ENCODE peak calls at places on chromosomes 4 and X, in seven cellular contexts. S, F, G, L, K, D and J are unnamed samples.

GRCh38 chrX:39469126-39469525 is 628.6 kb downstream of the BCOR start:
- DNase-seq in G (no peak), F (no peak), S (no peak), L (no peak), K (no peak), D (no peak), J (peak)

GRCh38 chr4:119729815-119730643 is 101.4 kb upstream of the PDE5A start:
- DNase-seq in D (no peak), G (no peak), F (peak), L (peak), K (no peak), S (peak), J (no peak)

GRCh38 chr4:99790796-99791617 is 25.6 kb upstream of the DAPP1 start:
- DNase-seq in S (no peak), K (no peak), D (no peak), F (no peak), L (no peak), G (no peak), J (no peak)

GRCh38 chr4:25117274-25117673 is 43.0 kb downstream of the SEPSECS start:
- DNase-seq in S (no peak), D (no peak), L (no peak), G (no peak), F (no peak), K (no peak), J (no peak)

GRCh38 chr4:123699823-123700822 is 303.5 kb downstream of the SPRY1 start:
- DNase-seq in K (no peak), L (peak), G (no peak), F (no peak), S (no peak), D (no peak), J (no peak)

GRCh38 chrX:38654302-38654701 is 93.0 kb downstream of the TSPAN7 start:
- DNase-seq in L (peak), G (peak), F (peak), S (peak), D (no peak), K (no peak), J (peak)

GRCh38 chr4:5568931-5569330 is 139.4 kb downstream of the EVC2 start:
- DNase-seq in F (no peak), G (no peak), S (no peak), L (no peak), K (no peak), D (no peak), J (no peak)

GRCh38 chr4:47209833-47210232 is 178.5 kb downstream of the GABRB1 start:
- DNase-seq in G (no peak), K (no peak), D (no peak), L (no peak), F (no peak), S (no peak), J (no peak)

GRCh38 chrX:39835776-39836175 is 262.0 kb downstream of the BCOR start:
- DNase-seq in D (no peak), L (no peak), K (no peak), G (no peak), F (no peak), S (no peak), J (no peak)

GRCh38 chr4:41070516-41071281 is 143.6 kb downstream of the APBB2 start:
- DNase-seq in S (no peak), D (no peak), L (no peak), F (no peak), G (no peak), K (no peak), J (no peak)

GRCh38 chr4:139279723-139280620 is at the start of gene MGARP:
- DNase-seq in F (peak), L (no peak), D (peak), K (no peak), S (no peak), G (no peak), J (no peak)

GRCh38 chr4:106201373-106201772 is 114.6 kb downstream of the TBCK start:
- DNase-seq in K (no peak), L (peak), G (no peak), D (no peak), S (no peak), F (peak), J (no peak)

GRCh38 chr4:40562681-40563080 is 67.0 kb downstream of the RBM47 start:
- DNase-seq in G (no peak), D (no peak), K (no peak), L (no peak), F (no peak), S (no peak), J (no peak)

GRCh38 chrX:86137071-86137470 is 11.2 kb upstream of the DACH2 start:
- DNase-seq in G (no peak), D (no peak), F (no peak), L (no peak), S (no peak), K (no peak), J (no peak)

GRCh38 chrX:9847071-9847470 is 60.8 kb downstream of the SHROOM2 start:
- DNase-seq in D (no peak), L (peak), G (no peak), F (no peak), K (no peak), S (no peak), J (no peak)

GRCh38 chr4:1727117-1728031 is 6.1 kb downstream of the TACC3 start:
- DNase-seq in F (peak), D (no peak), K (no peak), G (no peak), S (no peak), L (no peak), J (no peak)

GRCh38 chr4:52051213-52051614 is at the start of gene SPATA18:
- DNase-seq in L (no peak), G (no peak), K (no peak), F (peak), S (no peak), D (peak), J (no peak)

GRCh38 chr4:123555500-123556273 is 159.1 kb downstream of the SPRY1 start:
- DNase-seq in L (peak), D (no peak), F (no peak), K (no peak), G (no peak), S (no peak), J (peak)

GRCh38 chr4:125322363-125322730 is 7.6 kb downstream of the FAT4 start:
- DNase-seq in S (no peak), L (no peak), F (no peak), D (no peak), G (no peak), K (no peak), J (no peak)

GRCh38 chrX:7706032-7706431 is 136.9 kb upstream of the VCX start:
- DNase-seq in S (no peak), K (no peak), D (no peak), L (no peak), G (no peak), F (no peak), J (peak)

GRCh38 chrX:51893931-51894696 is 691 bp downstream of the MAGED1 start:
- DNase-seq in K (no peak), S (no peak), G (no peak), D (peak), L (no peak), F (peak), J (peak)
- TF ChIP-seq JUND in K (no peak), S (no peak), G (no peak), D (no peak), L (no peak), F (no peak), J (no peak)

GRCh38 chrX:108126661-108127060 is 35.1 kb downstream of the ATG4A start:
- DNase-seq in G (no peak), D (no peak), S (no peak), K (no peak), F (no peak), L (no peak), J (no peak)

GRCh38 chrX:108134724-108135123 is 43.1 kb downstream of the ATG4A start:
- DNase-seq in D (peak), K (no peak), L (no peak), S (no peak), F (no peak), G (no peak), J (no peak)

GRCh38 chrX:108130889-108131288 is 39.3 kb downstream of the ATG4A start:
- DNase-seq in L (no peak), S (no peak), F (no peak), D (no peak), G (no peak), K (no peak), J (no peak)

GRCh38 chrX:108132034-108132433 is 40.5 kb downstream of the ATG4A start:
- DNase-seq in D (no peak), L (no peak), F (no peak), K (no peak), G (no peak), S (no peak), J (no peak)

DNA sequence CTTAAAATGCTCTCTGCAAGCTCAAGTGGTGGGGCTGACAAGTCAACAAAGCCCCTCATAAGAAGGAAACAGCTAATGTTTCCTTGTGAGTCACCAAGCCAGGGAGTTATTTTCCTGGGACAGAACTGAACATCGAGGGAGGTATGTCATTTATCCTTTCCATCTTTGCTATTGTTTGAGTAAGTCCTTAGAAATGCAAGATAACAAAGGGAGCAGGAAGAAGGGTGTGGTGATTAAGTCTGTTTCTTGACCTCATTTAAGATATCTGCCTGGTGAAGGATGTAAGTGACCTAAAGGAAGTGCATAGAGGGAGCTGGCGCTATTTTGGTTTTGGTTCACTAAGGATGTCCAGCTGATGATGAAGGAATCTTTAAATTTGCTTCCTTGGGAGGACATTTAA is 39.9 kb downstream of the ATG4A start:
- DNase-seq in S (no peak), F (no peak), K (no peak), L (no peak), D (no peak), G (no peak), J (no peak)
- TF ChIP-seq JUND in S (no peak), F (peak), K (no peak), L (no peak), D (no peak), G (no peak), J (no peak)

GRCh38 chr4:177323416-177323815 is 13.7 kb downstream of the NEIL3 start:
- DNase-seq in D (no peak), F (peak), L (no peak), K (no peak), S (no peak), G (no peak), J (no peak)

GRCh38 chr4:177321647-177322046 is 12.0 kb downstream of the NEIL3 start:
- DNase-seq in L (no peak), S (no peak), F (no peak), K (no peak), G (no peak), D (no peak), J (no peak)

GRCh38 chr4:177322881-177323280 is 13.2 kb downstream of the NEIL3 start:
- DNase-seq in F (no peak), S (no peak), G (no peak), D (no peak), L (no peak), K (no peak), J (no peak)

GRCh38 chr4:177322156-177322685 is 12.5 kb downstream of the NEIL3 start:
- DNase-seq in D (no peak), L (no peak), S (no peak), G (no peak), K (no peak), F (no peak), J (no peak)

DNA sequence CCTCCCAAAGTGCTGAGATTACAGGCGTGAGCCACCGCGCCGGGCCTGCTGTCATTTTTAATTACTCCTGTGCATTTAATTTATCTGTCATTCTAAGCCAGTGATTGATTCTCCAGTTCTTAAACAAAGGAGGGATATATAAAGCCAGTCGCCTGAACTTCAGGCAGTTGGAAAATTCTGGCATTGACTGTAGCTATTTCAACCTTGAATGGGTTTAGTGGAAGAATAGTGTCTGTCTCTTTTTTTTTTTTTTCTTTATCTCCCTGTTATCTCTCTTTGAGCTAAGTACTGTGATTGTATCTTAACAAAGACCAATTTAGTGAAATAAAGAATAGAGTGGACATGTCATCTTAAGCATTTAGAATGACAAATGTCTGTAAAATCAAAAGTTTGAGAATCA is 11.0 kb downstream of the NEIL3 start:
- DNase-seq in D (no peak), L (no peak), S (no peak), G (no peak), K (no peak), F (no peak), J (no peak)
- TF ChIP-seq JUND in D (no peak), L (no peak), S (no peak), G (no peak), K (no peak), F (no peak), J (no peak)

GRCh38 chr4:42642136-42642797 is 14.6 kb downstream of the ATP8A1 start:
- DNase-seq in D (no peak), L (no peak), F (no peak), G (no peak), S (no peak), K (no peak), J (no peak)
- TF ChIP-seq JUND in D (no peak), L (no peak), F (no peak), G (no peak), S (no peak), K (no peak), J (no peak)